ENCODE peak calls at places on chromosomes 7 and 10, in nine cellular contexts. B, U, I, N, V, C, Y, D and S are unnamed samples.

GRCh38 chr10:112763916-112764520 is 186.0 kb upstream of the TCF7L2 start:
- DNase-seq in U (no peak), V (no peak), I (no peak), D (peak), C (no peak), B (peak), Y (no peak), N (no peak), S (peak)

GRCh38 chr7:92655346-92655884 is 65.2 kb upstream of the FAM133B start:
- DNase-seq in B (no peak), C (no peak), U (no peak), I (no peak), N (no peak), V (no peak), D (no peak), Y (no peak), S (no peak)

GRCh38 chr7:116356979-116357378 is 142.6 kb upstream of the CAV2 start:
- DNase-seq in D (peak), C (no peak), Y (no peak), N (no peak), U (peak), B (no peak), V (no peak), I (no peak), S (peak)

GRCh38 chr7:2675256-2675764 is 12.7 kb upstream of the AMZ1 start:
- DNase-seq in D (no peak), Y (no peak), B (no peak), V (no peak), N (no peak), I (no peak), U (no peak), C (no peak), S (no peak)

GRCh38 chr10:58513189-58514101 is 773 bp downstream of the BICC1 start:
- DNase-seq in Y (peak), N (no peak), C (no peak), I (peak), U (peak), B (peak), V (peak), D (peak), S (peak)

GRCh38 chr7:14336256-14336655 is 346.8 kb upstream of the ETV1 start:
- DNase-seq in U (no peak), D (peak), C (no peak), B (peak), I (no peak), Y (no peak), N (no peak), V (no peak), S (no peak)

GRCh38 chr7:106442476-106442875 is 157.7 kb upstream of the NAMPT start:
- DNase-seq in V (no peak), D (no peak), N (no peak), I (no peak), C (no peak), U (no peak), Y (no peak), B (no peak), S (no peak)

GRCh38 chr10:86446987-86447386 is 74.6 kb downstream of the WAPL start:
- DNase-seq in N (no peak), D (peak), U (no peak), C (no peak), V (no peak), I (no peak), Y (no peak), B (no peak), S (no peak)

GRCh38 chr7:64877714-64878610 is 25.1 kb upstream of the ZNF273 start:
- DNase-seq in Y (no peak), N (no peak), C (no peak), D (no peak), U (peak), I (peak), V (no peak), B (no peak), S (no peak)

GRCh38 chr10:100993986-100994708 is 5.5 kb upstream of the LZTS2 start:
- DNase-seq in B (no peak), D (peak), V (no peak), N (no peak), C (no peak), Y (peak), I (no peak), U (peak), S (peak)

GRCh38 chr10:10792681-10793080 is 225.0 kb upstream of the CELF2 start:
- DNase-seq in C (no peak), U (no peak), N (no peak), B (peak), Y (no peak), V (no peak), D (peak), I (no peak), S (peak)

GRCh38 chr7:64182036-64182790 is 24.8 kb upstream of the ZNF735 start:
- DNase-seq in N (no peak), D (no peak), U (no peak), I (no peak), C (no peak), V (no peak), B (no peak), Y (no peak), S (no peak)